ENCODE peak calls at places on chromosomes 16 and 17, in eight cellular contexts. One of them, this sample, is unnamed.

GRCh38 chr17:180380-181212 is 854 bp downstream of the DOC2B start:
- DNase-seq in GM12878: no peak
- DNase-seq in ovary: no peak
- DNase-seq in SK-N-SH: peak; percentile 76
- DNase-seq in H1: peak; percentile 70
- DNase-seq in K562: no peak
- DNase-seq in stomach: no peak
- DNase-seq in A549: no peak
- DNase-seq in this sample: no peak

GRCh38 chr17:51720439-51720838 is 438.1 kb downstream of the CA10 start:
- DNase-seq in GM12878: no peak
- DNase-seq in ovary: no peak
- DNase-seq in SK-N-SH: no peak
- DNase-seq in H1: no peak
- DNase-seq in K562: no peak
- DNase-seq in stomach: no peak
- DNase-seq in A549: no peak
- DNase-seq in this sample: no peak

GRCh38 chr17:57482657-57483056 is 226.3 kb downstream of the MSI2 start:
- DNase-seq in GM12878: no peak
- DNase-seq in ovary: no peak
- DNase-seq in SK-N-SH: no peak
- DNase-seq in H1: no peak
- DNase-seq in K562: no peak
- DNase-seq in stomach: no peak
- DNase-seq in A549: no peak
- DNase-seq in this sample: no peak

GRCh38 chr17:28042657-28042720 is at the start of gene NLK:
- DNase-seq in GM12878: no peak
- DNase-seq in ovary: no peak
- DNase-seq in SK-N-SH: no peak
- DNase-seq in H1: no peak
- DNase-seq in K562: no peak
- DNase-seq in stomach: no peak
- DNase-seq in A549: no peak
- DNase-seq in this sample: no peak

GRCh38 chr17:55478971-55479370 is 32.3 kb downstream of the SMIM36 start:
- DNase-seq in GM12878: no peak
- DNase-seq in ovary: no peak
- DNase-seq in SK-N-SH: no peak
- DNase-seq in H1: no peak
- DNase-seq in K562: no peak
- DNase-seq in stomach: no peak
- DNase-seq in A549: no peak
- DNase-seq in this sample: no peak

GRCh38 chr17:66466421-66466820 is 164.0 kb downstream of the PRKCA start:
- DNase-seq in GM12878: no peak
- DNase-seq in ovary: no peak
- DNase-seq in SK-N-SH: no peak
- DNase-seq in H1: no peak
- DNase-seq in K562: no peak
- DNase-seq in stomach: no peak
- DNase-seq in A549: no peak
- DNase-seq in this sample: no peak

GRCh38 chr16:76854234-76854633 is 336.8 kb upstream of the MON1B start:
- DNase-seq in GM12878: no peak
- DNase-seq in ovary: no peak
- DNase-seq in SK-N-SH: peak; percentile 9
- DNase-seq in H1: no peak
- DNase-seq in K562: no peak
- DNase-seq in stomach: no peak
- DNase-seq in A549: peak; percentile 29
- DNase-seq in this sample: no peak

GRCh38 chr17:78890111-78890897 is 12.7 kb downstream of the CEP295NL start:
- DNase-seq in GM12878: no peak
- DNase-seq in ovary: no peak
- DNase-seq in SK-N-SH: no peak
- DNase-seq in H1: no peak
- DNase-seq in K562: no peak
- DNase-seq in stomach: peak; percentile 62
- DNase-seq in A549: no peak
- DNase-seq in this sample: peak; percentile 75

GRCh38 chr17:40318835-40319332 is 9.9 kb downstream of the RARA start:
- DNase-seq in GM12878: no peak
- DNase-seq in ovary: peak; percentile 63
- DNase-seq in SK-N-SH: peak; percentile 47
- DNase-seq in H1: no peak
- DNase-seq in K562: peak; percentile 52
- DNase-seq in stomach: no peak
- DNase-seq in A549: no peak
- DNase-seq in this sample: no peak

GRCh38 chr16:57646388-57647039 is 18.1 kb downstream of the ADGRG1 start:
- DNase-seq in GM12878: no peak
- DNase-seq in ovary: no peak
- DNase-seq in SK-N-SH: no peak
- DNase-seq in H1: no peak
- DNase-seq in K562: no peak
- DNase-seq in stomach: no peak
- DNase-seq in A549: no peak
- DNase-seq in this sample: no peak

GRCh38 chr17:44241104-44241503 is 21.6 kb upstream of the UBTF start:
- DNase-seq in GM12878: no peak
- DNase-seq in ovary: no peak
- DNase-seq in SK-N-SH: peak; percentile 4
- DNase-seq in H1: no peak
- DNase-seq in K562: no peak
- DNase-seq in stomach: no peak
- DNase-seq in A549: no peak
- DNase-seq in this sample: no peak

GRCh38 chr17:12940699-12941098 is 77.1 kb downstream of the ELAC2 start:
- DNase-seq in GM12878: no peak
- DNase-seq in ovary: no peak
- DNase-seq in SK-N-SH: no peak
- DNase-seq in H1: no peak
- DNase-seq in K562: no peak
- DNase-seq in stomach: no peak
- DNase-seq in A549: no peak
- DNase-seq in this sample: no peak

GRCh38 chr17:18031955-18032354 is 7.0 kb downstream of the ATPAF2 start:
- DNase-seq in GM12878: no peak
- DNase-seq in ovary: no peak
- DNase-seq in SK-N-SH: no peak
- DNase-seq in H1: no peak
- DNase-seq in K562: no peak
- DNase-seq in stomach: no peak
- DNase-seq in A549: no peak
- DNase-seq in this sample: no peak

GRCh38 chr17:54426287-54426886 is 474.3 kb upstream of the TOM1L1 start:
- DNase-seq in GM12878: no peak
- DNase-seq in ovary: no peak
- DNase-seq in SK-N-SH: peak; percentile 27
- DNase-seq in H1: no peak
- DNase-seq in K562: no peak
- DNase-seq in stomach: no peak
- DNase-seq in A549: peak; percentile 42
- DNase-seq in this sample: no peak

GRCh38 chr17:75785016-75785769 is 587 bp downstream of the UNK start:
- DNase-seq in GM12878: peak; percentile 67
- DNase-seq in ovary: peak; percentile 94
- DNase-seq in SK-N-SH: peak; percentile 94
- DNase-seq in H1: peak; percentile 90
- DNase-seq in K562: peak; percentile 89
- DNase-seq in stomach: peak; percentile 94
- DNase-seq in A549: no peak
- DNase-seq in this sample: peak; percentile 92

GRCh38 chr17:17533901-17534441 is 37.8 kb upstream of the RASD1 start:
- DNase-seq in GM12878: no peak
- DNase-seq in ovary: no peak
- DNase-seq in SK-N-SH: no peak
- DNase-seq in H1: no peak
- DNase-seq in K562: no peak
- DNase-seq in stomach: peak; percentile 79
- DNase-seq in A549: peak; percentile 85
- DNase-seq in this sample: peak; percentile 54

GRCh38 chr17:39011907-39012468 is 44.8 kb upstream of the FBXO47 start:
- DNase-seq in GM12878: no peak
- DNase-seq in ovary: no peak
- DNase-seq in SK-N-SH: no peak
- DNase-seq in H1: peak; percentile 77
- DNase-seq in K562: no peak
- DNase-seq in stomach: no peak
- DNase-seq in A549: no peak
- DNase-seq in this sample: no peak

GRCh38 chr16:57519796-57520360 is 16.5 kb downstream of the CCDC102A start:
- DNase-seq in GM12878: no peak
- DNase-seq in ovary: peak; percentile 85
- DNase-seq in SK-N-SH: peak; percentile 94
- DNase-seq in H1: peak; percentile 93
- DNase-seq in K562: peak; percentile 82
- DNase-seq in stomach: peak; percentile 84
- DNase-seq in A549: peak; percentile 68
- DNase-seq in this sample: peak; percentile 83

GRCh38 chr16:5882087-5882661 is 784.6 kb upstream of the EEF2KMT start:
- DNase-seq in GM12878: no peak
- DNase-seq in ovary: no peak
- DNase-seq in SK-N-SH: no peak
- DNase-seq in H1: no peak
- DNase-seq in K562: peak; percentile 14
- DNase-seq in stomach: no peak
- DNase-seq in A549: no peak
- DNase-seq in this sample: no peak
- TF ChIP-seq EP300 in GM12878: no peak
- TF ChIP-seq EP300 in ovary: no peak
- TF ChIP-seq EP300 in SK-N-SH: no peak
- TF ChIP-seq EP300 in H1: no peak
- TF ChIP-seq EP300 in K562: no peak
- TF ChIP-seq EP300 in stomach: no peak
- TF ChIP-seq EP300 in A549: no peak
- TF ChIP-seq EP300 in this sample: no peak

DNA sequence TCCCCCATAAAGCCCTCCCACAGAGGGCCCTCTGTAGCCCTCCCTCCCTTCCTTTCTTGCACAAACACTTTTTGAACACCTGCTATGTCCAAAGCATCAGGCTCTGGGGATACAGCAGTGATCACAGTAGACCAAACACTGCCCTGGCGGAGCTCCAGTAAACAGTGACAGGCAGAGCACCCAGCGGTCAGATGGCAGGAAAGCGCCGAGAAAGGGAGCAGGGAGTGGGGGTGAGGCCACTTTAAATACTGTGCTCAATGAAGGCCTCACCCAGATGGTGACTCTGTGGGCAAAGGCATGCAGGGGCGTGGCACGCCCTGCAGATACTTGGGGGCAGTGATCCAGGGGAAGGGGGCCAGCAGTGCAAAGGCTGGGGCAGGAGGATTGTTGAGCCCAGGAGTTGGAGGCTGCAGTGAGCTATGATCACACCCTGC is 7.6 kb downstream of the PRR29 start:
- DNase-seq in GM12878: no peak
- DNase-seq in ovary: no peak
- DNase-seq in SK-N-SH: peak; percentile 76
- DNase-seq in H1: no peak
- DNase-seq in K562: peak; percentile 59
- DNase-seq in stomach: peak; percentile 64
- DNase-seq in A549: peak; percentile 56
- DNase-seq in this sample: peak; percentile 33
- H3K4me3 ChIP-seq in GM12878: no peak overlapping the region
- H3K4me3 ChIP-seq in ovary: no peak overlapping the region
- H3K4me3 ChIP-seq in SK-N-SH: no peak overlapping the region
- H3K4me3 ChIP-seq in H1: no peak overlapping the region
- H3K4me3 ChIP-seq in K562: peak overlapping the region; percentile 44
- H3K4me3 ChIP-seq in stomach: no peak overlapping the region
- H3K4me3 ChIP-seq in A549: no peak overlapping the region
- H3K4me3 ChIP-seq in this sample: no peak overlapping the region

DNA sequence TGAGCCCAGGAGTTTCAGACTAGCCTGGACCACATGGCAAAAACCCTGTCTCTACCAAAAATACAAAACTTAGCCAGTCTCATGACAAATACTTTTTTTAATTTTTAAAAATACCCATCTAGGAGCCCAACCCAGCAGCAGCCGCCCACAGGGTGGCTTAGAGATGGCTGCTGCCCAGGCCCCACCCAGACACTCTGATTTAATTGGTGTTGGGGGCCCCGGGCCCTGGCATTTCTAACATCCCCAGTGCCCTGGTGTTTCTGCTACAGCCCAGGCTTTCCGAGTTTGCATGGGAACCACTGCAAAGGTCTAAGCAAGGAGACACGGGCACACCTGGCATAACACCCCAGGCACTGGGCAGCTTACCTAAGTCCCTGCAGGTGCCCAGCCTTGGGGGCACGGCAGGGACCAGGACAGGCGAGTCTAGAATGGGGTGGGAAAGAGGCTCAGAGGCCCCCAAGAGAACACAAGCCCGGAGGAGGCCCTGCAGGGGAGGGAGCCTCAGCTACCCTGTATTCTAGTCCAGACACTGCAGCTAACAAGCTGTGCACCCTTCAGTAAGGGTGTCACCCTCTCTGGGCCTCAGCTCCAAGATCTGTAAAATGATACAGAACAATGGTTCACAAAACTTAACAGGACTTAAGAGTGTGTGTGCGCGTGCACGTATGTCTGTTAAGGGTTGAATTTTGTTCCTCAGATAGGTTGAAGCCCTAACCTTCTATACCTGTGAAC is 48.8 kb downstream of the RMI2 start:
- DNase-seq in GM12878: no peak
- DNase-seq in ovary: no peak
- DNase-seq in SK-N-SH: peak; percentile 9
- DNase-seq in H1: no peak
- DNase-seq in K562: no peak
- DNase-seq in stomach: no peak
- DNase-seq in A549: no peak
- DNase-seq in this sample: no peak
- TF ChIP-seq EP300 in GM12878: no peak
- TF ChIP-seq EP300 in ovary: no peak
- TF ChIP-seq EP300 in SK-N-SH: no peak
- TF ChIP-seq EP300 in H1: no peak
- TF ChIP-seq EP300 in K562: no peak
- TF ChIP-seq EP300 in stomach: no peak
- TF ChIP-seq EP300 in A549: no peak
- TF ChIP-seq EP300 in this sample: no peak

DNA sequence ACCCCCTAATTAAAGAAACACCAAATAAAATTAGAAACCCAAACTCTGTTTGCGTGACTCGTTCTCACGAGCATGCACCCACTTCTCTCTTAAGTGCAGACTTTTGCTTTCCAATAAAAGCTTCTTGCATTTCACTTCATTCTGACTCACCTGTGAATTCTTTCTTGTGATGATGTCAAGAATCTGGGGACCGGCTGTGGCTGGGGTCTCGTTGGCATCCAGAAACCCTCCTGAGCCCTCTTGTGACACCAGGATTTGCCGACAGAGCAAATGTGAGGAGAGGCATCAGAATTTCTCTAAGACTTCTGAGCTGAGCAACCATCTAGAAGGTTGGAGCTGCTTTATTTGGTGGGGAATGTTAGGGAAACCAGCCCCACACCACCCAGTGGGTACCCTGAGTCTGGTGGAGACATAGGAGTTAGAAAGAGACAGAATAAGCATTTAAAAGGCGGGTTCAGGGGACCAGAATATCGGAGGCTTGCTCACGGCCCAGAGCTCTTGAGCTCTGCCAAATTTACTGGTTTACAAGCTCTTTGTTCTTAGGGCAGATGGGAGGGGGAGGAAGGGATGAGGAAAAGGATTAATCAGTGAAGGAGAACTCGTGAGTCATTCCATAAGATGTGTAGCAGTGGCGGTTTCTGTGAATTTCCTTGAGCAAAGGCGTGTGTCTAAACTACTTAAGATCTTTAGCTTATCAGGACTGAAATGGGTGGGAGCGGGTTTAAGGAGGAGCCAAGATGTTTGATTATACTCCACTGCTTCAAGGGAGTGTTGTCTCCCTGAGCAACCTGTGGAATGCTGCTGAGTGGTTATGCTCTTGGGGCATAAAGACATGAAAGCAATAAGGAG is 24.2 kb upstream of the TMC5 start:
- DNase-seq in GM12878: no peak
- DNase-seq in ovary: no peak
- DNase-seq in SK-N-SH: no peak
- DNase-seq in H1: no peak
- DNase-seq in K562: no peak
- DNase-seq in stomach: peak; percentile 47
- DNase-seq in A549: peak; percentile 90
- DNase-seq in this sample: peak; percentile 65
- H3K4me3 ChIP-seq in GM12878: no peak overlapping the region
- H3K4me3 ChIP-seq in ovary: no peak overlapping the region
- H3K4me3 ChIP-seq in SK-N-SH: no peak overlapping the region
- H3K4me3 ChIP-seq in H1: no peak overlapping the region
- H3K4me3 ChIP-seq in K562: no peak overlapping the region
- H3K4me3 ChIP-seq in stomach: peak overlapping the region; percentile 12
- H3K4me3 ChIP-seq in A549: peak overlapping the region; percentile 24
- H3K4me3 ChIP-seq in this sample: no peak overlapping the region

This sample was measured in transverse colon.